ENCODE peak calls at places on chromosomes 7 and 10, in five cellular contexts. E is left ventricle myocardium inferior, F is astrocyte of the spinal cord, X is lower leg skin, B is progenitor cell of endocrine pancreas. Q is an unnamed sample.

GRCh38 chr7:34109936-34110626 is 204.7 kb downstream of the BMPER start:
- DNase-seq in E (no peak), F (no peak), X (no peak), B (no peak), Q (no peak)

GRCh38 chr7:24057243-24057642 is 226.7 kb upstream of the NPY start:
- DNase-seq in E (no peak), F (no peak), X (no peak), B (no peak), Q (no peak)

GRCh38 chr10:95907454-95908253 is at the start of gene CC2D2B:
- DNase-seq in E (peak; percentile 83), F (peak; percentile 86), X (peak; percentile 97), B (peak; percentile 70), Q (peak; percentile 89)

GRCh38 chr10:25036381-25036780 is 20.0 kb downstream of the THNSL1 start:
- DNase-seq in E (no peak), F (no peak), X (no peak), B (no peak), Q (no peak)

GRCh38 chr10:21969326-21970287 is 33.9 kb downstream of the DNAJC1 start:
- DNase-seq in E (no peak), F (no peak), X (no peak), B (no peak), Q (no peak)

GRCh38 chr7:73423519-73424485 is 9.8 kb upstream of the FZD9 start:
- DNase-seq in E (no peak), F (peak; percentile 29), X (no peak), B (no peak), Q (no peak)

GRCh38 chr7:1758417-1758858 is 88.4 kb downstream of the ELFN1 start:
- DNase-seq in E (peak; percentile 52), F (no peak), X (no peak), B (no peak), Q (no peak)

GRCh38 chr7:116776610-116777289 is 85.6 kb upstream of the CAPZA2 start:
- DNase-seq in E (no peak), F (peak; percentile 91), X (no peak), B (no peak), Q (no peak)

GRCh38 chr10:119445311-119445934 is 97.1 kb downstream of the RGS10 start:
- DNase-seq in E (peak; percentile 85), F (peak; percentile 68), X (peak; percentile 97), B (peak; percentile 82), Q (peak; percentile 81)

GRCh38 chr7:40673285-40673684 is 538.5 kb downstream of the SUGCT start:
- DNase-seq in E (no peak), F (peak; percentile 89), X (no peak), B (no peak), Q (no peak)

GRCh38 chr7:23546897-23547572 is 15.3 kb upstream of the TRA2A start:
- DNase-seq in E (peak; percentile 61), F (peak; percentile 93), X (peak; percentile 92), B (peak; percentile 64), Q (peak; percentile 84)

GRCh38 chr7:35035511-35035921 is 1.8 kb downstream of the DPY19L1 start:
- DNase-seq in E (no peak), F (peak; percentile 69), X (no peak), B (no peak), Q (no peak)

GRCh38 chr10:72124984-72125383 is 36.6 kb upstream of the SPOCK2 start:
- DNase-seq in E (no peak), F (peak; percentile 51), X (no peak), B (no peak), Q (no peak)

GRCh38 chr10:73413108-73413527 is 740 bp downstream of the ANXA7 start:
- DNase-seq in E (no peak), F (peak; percentile 50), X (no peak), B (no peak), Q (no peak)

GRCh38 chr7:16066805-16067459 is 354.4 kb downstream of the CRPPA start:
- DNase-seq in E (no peak), F (no peak), X (no peak), B (no peak), Q (no peak)

GRCh38 chr7:70383369-70383768 is 748.6 kb upstream of the GALNT17 start:
- DNase-seq in E (no peak), F (no peak), X (no peak), B (no peak), Q (no peak)

GRCh38 chr7:132472463-132473120 is 103.7 kb downstream of the PLXNA4 start:
- DNase-seq in E (peak; percentile 72), F (peak; percentile 40), X (peak; percentile 89), B (no peak), Q (peak; percentile 78)

GRCh38 chr10:7206407-7207127 is 204.3 kb downstream of the SFMBT2 start:
- DNase-seq in E (no peak), F (no peak), X (no peak), B (no peak), Q (no peak)

DNA sequence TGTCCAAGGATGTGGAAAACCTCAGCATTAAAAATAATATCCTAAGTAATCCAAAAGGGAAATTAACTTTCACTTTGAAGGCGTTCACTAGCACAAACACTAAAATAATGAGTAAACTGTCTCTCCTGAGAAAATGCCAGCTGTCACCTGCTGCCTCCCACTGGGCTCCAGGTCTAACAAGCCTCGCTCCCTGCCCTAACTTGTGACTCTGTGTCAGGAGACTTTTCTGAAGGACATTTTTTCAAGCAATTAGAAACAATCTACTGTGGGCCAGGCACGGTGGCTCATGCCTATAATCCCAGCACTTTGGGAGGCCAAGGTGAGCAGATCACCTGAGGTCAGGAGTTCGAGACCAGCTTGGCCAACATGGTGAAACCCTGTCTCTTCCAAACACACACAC is 72.8 kb upstream of the GLCCI1 start:
- DNase-seq in E (no peak), F (no peak), X (no peak), B (no peak), Q (no peak)
- TF ChIP-seq CTCF in E (no peak), F (no peak), X (no peak), B (no peak), Q (no peak)

GRCh38 chr10:27783660-27784059 is 38.0 kb upstream of the MKX start:
- DNase-seq in E (no peak), F (peak; percentile 61), X (no peak), B (no peak), Q (no peak)
- TF ChIP-seq CTCF in E (peak; percentile 49), F (peak; percentile 72), X (no peak), B (peak; percentile 37), Q (peak; percentile 57)

DNA sequence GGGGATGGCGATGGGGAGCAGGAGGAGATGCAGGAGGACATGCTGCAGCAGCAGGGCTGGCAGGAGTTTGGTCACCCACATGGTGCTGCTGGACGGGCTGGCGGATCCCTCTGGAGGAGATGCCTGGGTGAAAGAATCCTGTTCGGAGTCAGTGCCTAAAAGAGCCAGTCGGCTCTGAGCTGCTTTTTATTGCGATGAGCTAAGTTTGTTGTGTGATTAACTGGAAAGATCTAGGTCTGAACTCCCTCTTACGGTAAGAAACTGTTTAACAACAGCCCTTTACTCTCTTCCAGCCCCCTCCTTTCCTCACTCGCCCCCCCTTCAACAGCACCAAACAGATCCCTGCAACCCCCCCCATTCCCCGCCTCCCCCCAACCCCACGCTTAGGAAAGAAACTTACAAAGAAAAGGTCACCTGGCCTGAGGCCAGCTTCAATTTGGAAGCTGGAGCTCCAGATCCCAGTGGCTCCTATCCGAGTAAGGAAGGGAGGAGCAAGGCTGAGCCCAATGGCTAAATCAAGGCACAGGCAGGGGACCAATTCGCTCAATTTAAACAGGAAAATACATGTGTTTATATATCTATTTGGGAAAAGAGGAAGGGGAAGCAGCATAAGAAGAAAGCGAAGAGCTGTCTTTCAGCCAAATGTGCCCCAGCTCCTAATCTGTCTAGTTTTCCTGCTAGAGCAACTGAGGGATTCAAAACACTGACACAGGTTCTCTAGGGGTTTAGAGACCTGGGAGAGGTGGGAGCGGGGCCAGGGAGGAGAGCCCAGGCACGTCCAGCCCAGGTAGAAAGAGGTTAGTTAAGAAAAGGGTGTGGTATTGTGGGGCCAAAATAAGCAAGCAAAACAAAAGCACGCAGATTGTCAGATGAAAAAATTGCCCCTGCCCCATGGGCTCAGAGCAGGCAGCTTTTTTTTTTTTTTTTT is at the start of gene HGF:
- DNase-seq in E (peak; percentile 58), F (peak; percentile 52), X (peak; percentile 89), B (no peak), Q (peak; percentile 83)
- TF ChIP-seq CTCF in E (no peak), F (peak; percentile 18), X (no peak), B (no peak), Q (peak; percentile 17)

GRCh38 chr10:31384589-31384949 is 65.6 kb downstream of the ZEB1 start:
- DNase-seq in E (no peak), F (peak; percentile 42), X (no peak), B (no peak), Q (no peak)

GRCh38 chr10:31381171-31381570 is 62.2 kb downstream of the ZEB1 start:
- DNase-seq in E (no peak), F (no peak), X (no peak), B (no peak), Q (no peak)

GRCh38 chr10:31381766-31382316 is 62.8 kb downstream of the ZEB1 start:
- DNase-seq in E (no peak), F (peak; percentile 43), X (no peak), B (no peak), Q (peak; percentile 63)

DNA sequence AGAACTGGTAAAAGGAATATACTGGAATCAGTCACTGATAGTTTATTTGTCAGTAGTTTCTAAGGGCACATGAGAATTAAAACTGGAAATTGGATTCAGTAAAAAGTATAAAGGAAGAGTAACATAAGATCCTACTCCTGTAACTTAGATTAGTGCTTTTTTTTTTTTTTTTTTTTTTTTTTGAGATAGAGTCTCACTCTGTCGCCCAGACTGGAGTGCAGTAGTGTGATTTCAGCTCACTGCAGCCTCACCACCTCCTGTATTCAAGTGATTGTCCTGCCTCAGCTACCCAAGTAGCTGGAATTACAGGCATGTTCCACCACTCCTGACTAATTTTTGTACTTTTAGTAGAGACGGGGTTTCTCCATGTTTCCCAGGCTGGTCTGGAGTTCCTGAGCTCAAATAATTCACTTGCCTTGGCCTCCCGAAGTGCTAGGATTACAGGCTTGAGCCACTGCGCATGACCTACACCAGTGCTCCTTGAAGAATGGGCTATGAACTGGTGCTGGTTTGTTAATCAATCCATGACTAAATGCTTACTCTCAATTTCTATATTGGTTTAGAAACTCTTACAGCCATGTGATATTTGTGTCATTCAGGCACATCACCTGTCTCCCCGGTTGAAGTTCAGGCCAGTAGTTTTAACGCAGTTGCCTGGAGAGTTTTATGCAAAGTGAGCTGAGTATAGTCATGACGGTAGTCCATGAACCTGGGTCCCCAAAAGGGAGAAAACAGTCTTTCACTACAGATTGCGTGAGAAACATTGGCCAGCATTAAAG is 65.0 kb downstream of the ZEB1 start:
- DNase-seq in E (no peak), F (no peak), X (no peak), B (no peak), Q (no peak)
- TF ChIP-seq CTCF in E (no peak), F (no peak), X (no peak), B (no peak), Q (no peak)

DNA sequence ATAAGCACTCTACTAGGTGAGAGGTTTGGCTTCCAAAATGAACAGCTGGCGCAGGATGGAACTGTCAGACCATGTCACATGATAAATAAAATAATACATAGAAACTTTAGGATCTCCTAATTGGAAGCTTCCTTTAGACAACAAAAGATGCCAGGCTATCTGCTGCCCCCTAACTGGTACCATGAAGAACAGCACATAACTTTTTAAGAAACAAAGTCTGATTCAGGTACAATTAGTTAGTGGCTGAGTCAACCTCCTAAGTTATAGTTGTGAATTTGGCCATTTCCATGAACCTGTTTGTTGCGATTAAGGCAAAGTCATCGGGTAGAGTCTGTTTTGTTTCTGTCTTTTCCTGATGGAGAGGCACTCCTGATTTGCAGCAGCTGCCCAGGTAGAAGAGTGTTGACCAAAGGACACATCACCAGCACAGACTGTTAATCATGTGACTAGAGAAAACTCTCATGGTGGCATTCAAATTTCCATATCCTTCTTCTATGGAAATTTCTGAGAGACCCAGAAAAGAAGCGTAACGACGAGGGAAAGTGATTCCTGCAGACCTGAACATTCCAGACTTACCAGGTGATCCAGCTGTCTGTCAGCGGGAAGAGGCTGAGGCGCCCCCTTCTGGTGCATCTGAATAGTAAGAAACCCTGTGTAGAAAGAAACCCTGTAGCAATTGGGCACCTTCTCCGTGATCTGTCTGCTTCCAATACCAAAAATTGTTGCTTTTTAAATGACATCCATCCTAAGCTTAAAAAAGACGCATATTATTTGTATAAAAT is 8.6 kb upstream of the INHBA start:
- DNase-seq in E (no peak), F (no peak), X (no peak), B (no peak), Q (no peak)
- TF ChIP-seq CTCF in E (peak; percentile 45), F (peak; percentile 52), X (no peak), B (peak; percentile 58), Q (no peak)